ENCODE peak calls at places on chromosome 9, in six cellular contexts. One of them, this sample, is unnamed. For H3K36me3, the result is how much of the 10 kb centered on the place peaks cover.

GRCh38 chr9:75239176-75239575 is 150.9 kb downstream of the OSTF1 start:
- DNase-seq in transverse colon: no peak
- DNase-seq in suprapubic skin: no peak
- DNase-seq in stomach: peak
- DNase-seq in ovary: no peak
- DNase-seq in H1: no peak
- DNase-seq in this sample: no peak

GRCh38 chr9:77707696-77708095 is 59.6 kb upstream of the GNA14 start:
- DNase-seq in transverse colon: peak
- DNase-seq in suprapubic skin: peak
- DNase-seq in stomach: peak
- DNase-seq in ovary: peak
- DNase-seq in H1: no peak
- DNase-seq in this sample: no peak

GRCh38 chr9:23821400-23822181 is 4.4 kb downstream of the ELAVL2 start:
- DNase-seq in transverse colon: peak
- DNase-seq in suprapubic skin: no peak
- DNase-seq in stomach: peak
- DNase-seq in ovary: peak
- DNase-seq in H1: no peak
- DNase-seq in this sample: no peak

GRCh38 chr9:108477538-108478006 is 378.2 kb downstream of the ACTL7B start:
- DNase-seq in transverse colon: peak
- DNase-seq in suprapubic skin: no peak
- DNase-seq in stomach: no peak
- DNase-seq in ovary: no peak
- DNase-seq in H1: no peak
- DNase-seq in this sample: no peak

GRCh38 chr9:1709347-1709746 is 305.8 kb upstream of the SMARCA2 start:
- DNase-seq in transverse colon: no peak
- DNase-seq in suprapubic skin: no peak
- DNase-seq in stomach: no peak
- DNase-seq in ovary: no peak
- DNase-seq in H1: no peak
- DNase-seq in this sample: no peak

GRCh38 chr9:114953917-114954316 is 23.5 kb upstream of the TNFSF8 start:
- DNase-seq in transverse colon: peak
- DNase-seq in suprapubic skin: no peak
- DNase-seq in stomach: no peak
- DNase-seq in ovary: no peak
- DNase-seq in H1: no peak
- DNase-seq in this sample: no peak

GRCh38 chr9:84419203-84419602 is 78.6 kb upstream of the SLC28A3 start:
- DNase-seq in transverse colon: no peak
- DNase-seq in suprapubic skin: no peak
- DNase-seq in stomach: no peak
- DNase-seq in ovary: no peak
- DNase-seq in H1: no peak
- DNase-seq in this sample: no peak

GRCh38 chr9:134738869-134739659 is 97.5 kb downstream of the COL5A1 start:
- DNase-seq in transverse colon: peak
- DNase-seq in suprapubic skin: peak
- DNase-seq in stomach: peak
- DNase-seq in ovary: peak
- DNase-seq in H1: peak
- DNase-seq in this sample: peak

GRCh38 chr9:19498015-19498414 is 89.2 kb downstream of the ACER2 start:
- DNase-seq in transverse colon: no peak
- DNase-seq in suprapubic skin: no peak
- DNase-seq in stomach: no peak
- DNase-seq in ovary: no peak
- DNase-seq in H1: no peak
- DNase-seq in this sample: peak

GRCh38 chr9:109251776-109252106 is 69.1 kb downstream of the EPB41L4B start:
- DNase-seq in transverse colon: no peak
- DNase-seq in suprapubic skin: no peak
- DNase-seq in stomach: no peak
- DNase-seq in ovary: no peak
- DNase-seq in H1: no peak
- DNase-seq in this sample: no peak

GRCh38 chr9:134895849-134896833 is 15.5 kb downstream of the FCN2 start:
- DNase-seq in transverse colon: no peak
- DNase-seq in suprapubic skin: no peak
- DNase-seq in stomach: peak
- DNase-seq in ovary: peak
- DNase-seq in H1: no peak
- DNase-seq in this sample: peak

GRCh38 chr9:108182950-108183381 is 672.8 kb downstream of the ACTL7B start:
- DNase-seq in transverse colon: no peak
- DNase-seq in suprapubic skin: no peak
- DNase-seq in stomach: no peak
- DNase-seq in ovary: no peak
- DNase-seq in H1: no peak
- DNase-seq in this sample: peak

GRCh38 chr9:3879315-3879714 is 353.5 kb upstream of the RFX3 start:
- DNase-seq in transverse colon: no peak
- DNase-seq in suprapubic skin: no peak
- DNase-seq in stomach: no peak
- DNase-seq in ovary: no peak
- DNase-seq in H1: no peak
- DNase-seq in this sample: no peak

GRCh38 chr9:94909250-94909894 is 182.9 kb downstream of the AOPEP start:
- DNase-seq in transverse colon: no peak
- DNase-seq in suprapubic skin: no peak
- DNase-seq in stomach: no peak
- DNase-seq in ovary: no peak
- DNase-seq in H1: no peak
- DNase-seq in this sample: peak

GRCh38 chr9:109861918-109862317 is 81.9 kb downstream of the PALM2AKAP2 start:
- DNase-seq in transverse colon: no peak
- DNase-seq in suprapubic skin: no peak
- DNase-seq in stomach: no peak
- DNase-seq in ovary: no peak
- DNase-seq in H1: no peak
- DNase-seq in this sample: no peak

DNA sequence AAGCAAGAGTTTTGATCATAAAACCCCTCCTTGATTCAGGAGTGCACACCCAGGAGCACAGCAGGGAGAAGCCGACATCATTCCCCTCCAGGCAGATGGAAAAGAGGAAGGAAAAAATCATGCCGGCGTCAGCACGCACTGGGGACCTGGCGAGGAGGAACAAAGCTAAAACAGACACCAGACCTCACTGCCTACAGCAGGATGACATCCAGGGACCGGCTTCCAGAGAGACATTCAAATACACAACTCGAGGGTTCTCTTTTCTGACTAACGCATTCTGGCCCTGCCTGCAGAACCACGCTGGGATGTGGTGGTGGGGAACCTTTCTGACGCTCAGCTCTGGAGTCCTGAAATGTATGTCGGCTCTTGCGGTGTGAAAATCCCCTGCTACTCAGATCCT is 2.7 kb downstream of the UBAC1 start:
- DNase-seq in transverse colon: no peak
- DNase-seq in suprapubic skin: no peak
- DNase-seq in stomach: no peak
- DNase-seq in ovary: no peak
- DNase-seq in H1: no peak
- DNase-seq in this sample: no peak
- H3K27ac ChIP-seq in transverse colon: no peak
- H3K27ac ChIP-seq in suprapubic skin: no peak
- H3K27ac ChIP-seq in stomach: no peak
- H3K27ac ChIP-seq in ovary: no peak
- H3K27ac ChIP-seq in H1: no peak
- H3K27ac ChIP-seq in this sample: no peak

DNA sequence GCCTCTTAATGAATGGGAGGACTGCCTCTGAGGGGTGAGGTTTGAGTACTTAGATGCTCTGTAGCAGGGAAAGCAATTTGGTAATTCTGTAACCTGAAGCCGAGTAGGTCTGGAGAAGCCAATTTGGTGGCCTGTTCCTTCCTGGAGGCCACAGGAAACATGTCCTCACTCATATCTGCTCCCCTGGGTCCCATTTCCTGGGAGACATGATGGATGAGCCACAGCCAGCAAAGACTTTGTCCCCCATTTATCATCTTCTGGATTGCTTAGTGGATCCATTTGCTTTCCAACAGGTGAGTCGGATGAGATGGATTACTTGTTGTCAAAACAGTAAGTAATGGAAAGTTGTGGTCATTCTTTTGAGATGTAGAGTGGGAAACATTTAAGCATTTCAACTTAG is 99.8 kb upstream of the KLF9 start:
- DNase-seq in transverse colon: no peak
- DNase-seq in suprapubic skin: no peak
- DNase-seq in stomach: no peak
- DNase-seq in ovary: no peak
- DNase-seq in H1: no peak
- DNase-seq in this sample: no peak
- H3K36me3 ChIP-seq in transverse colon: under half
- H3K36me3 ChIP-seq in suprapubic skin: under half
- H3K36me3 ChIP-seq in stomach: under half
- H3K36me3 ChIP-seq in ovary: under half
- H3K36me3 ChIP-seq in H1: under half
- H3K36me3 ChIP-seq in this sample: under half

GRCh38 chr9:36592801-36593583 is 20.3 kb downstream of the MELK start:
- DNase-seq in transverse colon: no peak
- DNase-seq in suprapubic skin: no peak
- DNase-seq in stomach: no peak
- DNase-seq in ovary: no peak
- DNase-seq in H1: no peak
- DNase-seq in this sample: no peak

GRCh38 chr9:36594228-36594627 is 21.5 kb downstream of the MELK start:
- DNase-seq in transverse colon: no peak
- DNase-seq in suprapubic skin: no peak
- DNase-seq in stomach: no peak
- DNase-seq in ovary: no peak
- DNase-seq in H1: no peak
- DNase-seq in this sample: no peak

GRCh38 chr9:36584626-36585460 is 12.1 kb downstream of the MELK start:
- DNase-seq in transverse colon: no peak
- DNase-seq in suprapubic skin: no peak
- DNase-seq in stomach: no peak
- DNase-seq in ovary: no peak
- DNase-seq in H1: no peak
- DNase-seq in this sample: no peak

GRCh38 chr9:36590246-36590645 is 17.6 kb downstream of the MELK start:
- DNase-seq in transverse colon: peak
- DNase-seq in suprapubic skin: no peak
- DNase-seq in stomach: no peak
- DNase-seq in ovary: no peak
- DNase-seq in H1: no peak
- DNase-seq in this sample: no peak
- TF ChIP-seq EP300 in transverse colon: no peak
- TF ChIP-seq EP300 in suprapubic skin: no peak
- TF ChIP-seq EP300 in stomach: no peak
- TF ChIP-seq EP300 in ovary: no peak
- TF ChIP-seq EP300 in H1: no peak
- TF ChIP-seq EP300 in this sample: no peak

GRCh38 chr9:81591791-81592190 is 97.6 kb downstream of the TLE1 start:
- DNase-seq in transverse colon: peak
- DNase-seq in suprapubic skin: no peak
- DNase-seq in stomach: no peak
- DNase-seq in ovary: no peak
- DNase-seq in H1: no peak
- DNase-seq in this sample: no peak
- H3K27ac ChIP-seq in transverse colon: peak
- H3K27ac ChIP-seq in suprapubic skin: no peak
- H3K27ac ChIP-seq in stomach: no peak
- H3K27ac ChIP-seq in ovary: no peak
- H3K27ac ChIP-seq in H1: no peak
- H3K27ac ChIP-seq in this sample: peak

GRCh38 chr9:93636172-93636661 is 59.8 kb downstream of the PHF2 start:
- DNase-seq in transverse colon: no peak
- DNase-seq in suprapubic skin: no peak
- DNase-seq in stomach: no peak
- DNase-seq in ovary: peak
- DNase-seq in H1: no peak
- DNase-seq in this sample: no peak
- H3K36me3 ChIP-seq in transverse colon: under half
- H3K36me3 ChIP-seq in suprapubic skin: half or more
- H3K36me3 ChIP-seq in stomach: half or more
- H3K36me3 ChIP-seq in ovary: under half
- H3K36me3 ChIP-seq in H1: under half
- H3K36me3 ChIP-seq in this sample: half or more

GRCh38 chr9:128203842-128204551 is 818 bp downstream of the DNM1 start:
- DNase-seq in transverse colon: no peak
- DNase-seq in suprapubic skin: no peak
- DNase-seq in stomach: no peak
- DNase-seq in ovary: peak
- DNase-seq in H1: no peak
- DNase-seq in this sample: no peak

GRCh38 chr9:128204858-128205257 is 1.7 kb downstream of the DNM1 start:
- DNase-seq in transverse colon: no peak
- DNase-seq in suprapubic skin: no peak
- DNase-seq in stomach: no peak
- DNase-seq in ovary: no peak
- DNase-seq in H1: no peak
- DNase-seq in this sample: no peak

GRCh38 chr9:128202648-128203023 is 543 bp upstream of the DNM1 start:
- DNase-seq in transverse colon: no peak
- DNase-seq in suprapubic skin: no peak
- DNase-seq in stomach: no peak
- DNase-seq in ovary: no peak
- DNase-seq in H1: no peak
- DNase-seq in this sample: no peak

GRCh38 chr9:128201441-128202369 is 1.5 kb upstream of the DNM1 start:
- DNase-seq in transverse colon: no peak
- DNase-seq in suprapubic skin: no peak
- DNase-seq in stomach: no peak
- DNase-seq in ovary: no peak
- DNase-seq in H1: no peak
- DNase-seq in this sample: no peak

DNA sequence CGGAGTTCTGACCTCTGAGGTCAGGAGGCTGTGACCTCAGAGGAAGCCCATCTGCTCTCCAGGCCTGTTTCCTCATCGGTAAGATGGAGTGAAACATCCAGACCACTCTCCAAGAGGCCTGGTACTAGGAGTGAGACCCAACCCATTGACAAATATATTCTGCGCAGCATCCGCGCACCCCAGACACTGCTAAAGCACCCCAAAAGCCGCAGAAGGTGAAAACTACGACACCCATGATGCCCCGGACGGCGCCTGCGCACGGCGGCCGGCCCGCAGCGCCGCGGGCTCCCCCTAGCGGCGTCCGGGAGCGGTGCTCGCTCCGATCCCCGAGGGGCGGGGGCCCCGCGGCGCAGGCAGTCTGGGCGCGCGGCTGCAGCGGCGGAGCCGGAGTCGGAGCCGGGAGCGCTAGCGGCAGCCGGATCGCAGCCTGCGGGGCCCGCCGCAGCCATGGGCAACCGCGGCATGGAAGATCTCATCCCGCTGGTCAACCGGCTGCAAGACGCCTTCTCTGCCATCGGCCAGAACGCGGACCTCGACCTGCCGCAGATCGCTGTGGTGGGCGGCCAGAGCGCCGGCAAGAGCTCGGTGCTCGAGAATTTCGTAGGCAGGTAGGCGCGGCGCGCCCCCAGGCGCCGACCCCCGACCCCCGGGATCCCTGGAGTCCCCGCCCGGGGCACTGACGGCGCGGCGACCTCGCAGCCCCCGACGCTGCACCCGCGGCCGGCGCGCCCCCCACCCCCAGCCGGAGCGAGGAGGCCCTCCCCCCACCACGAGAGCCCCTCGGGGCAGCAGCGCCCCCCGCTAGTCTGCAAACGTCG is at the start of gene DNM1:
- DNase-seq in transverse colon: peak
- DNase-seq in suprapubic skin: no peak
- DNase-seq in stomach: peak
- DNase-seq in ovary: peak
- DNase-seq in H1: no peak
- DNase-seq in this sample: no peak
- TF ChIP-seq EP300 in transverse colon: no peak
- TF ChIP-seq EP300 in suprapubic skin: no peak
- TF ChIP-seq EP300 in stomach: no peak
- TF ChIP-seq EP300 in ovary: no peak
- TF ChIP-seq EP300 in H1: no peak
- TF ChIP-seq EP300 in this sample: no peak

This sample was measured in esophagus muscularis mucosa.